ENCODE peak calls at places on chromosomes 12 and 14, in nine cellular contexts. F is heart right ventricle, Y is lower leg skin, Q is transverse colon, R is epithelial cell of esophagus, K is stomach, I is foreskin fibroblast, H is fibroblast of mammary gland, L is cardiac muscle cell. N is an unnamed sample.

GRCh38 chr14:98748966-98749365 is 523.0 kb downstream of the BCL11B start:
- DNase-seq in F (no peak), Y (no peak), Q (no peak), R (no peak), K (no peak), I (no peak), H (no peak), L (no peak), N (no peak)

GRCh38 chr12:6228535-6229223 is 28.5 kb downstream of the CD9 start:
- DNase-seq in F (no peak), Y (no peak), Q (peak), R (peak), K (no peak), I (peak), H (no peak), L (no peak), N (no peak)

GRCh38 chr14:56821807-56822615 is 11.7 kb upstream of the OTX2 start:
- DNase-seq in F (no peak), Y (no peak), Q (no peak), R (no peak), K (no peak), I (no peak), H (no peak), L (no peak), N (no peak)

GRCh38 chr14:104087981-104088850 is 2.7 kb downstream of the ASPG start:
- DNase-seq in F (no peak), Y (peak), Q (peak), R (no peak), K (peak), I (no peak), H (no peak), L (peak), N (peak)

GRCh38 chr14:34363733-34364134 is 98.3 kb downstream of the SPTSSA start:
- DNase-seq in F (no peak), Y (no peak), Q (no peak), R (peak), K (no peak), I (no peak), H (peak), L (peak), N (no peak)

GRCh38 chr14:81172353-81172752 is 48.4 kb downstream of the GTF2A1 start:
- DNase-seq in F (no peak), Y (no peak), Q (no peak), R (no peak), K (no peak), I (peak), H (peak), L (no peak), N (no peak)

GRCh38 chr12:46908236-46908935 is 82.6 kb upstream of the SLC38A4 start:
- DNase-seq in F (no peak), Y (no peak), Q (peak), R (peak), K (no peak), I (peak), H (peak), L (peak), N (no peak)

GRCh38 chr12:109461049-109461845 is 15.9 kb downstream of the KCTD10 start:
- DNase-seq in F (no peak), Y (no peak), Q (peak), R (no peak), K (no peak), I (peak), H (peak), L (peak), N (peak)

GRCh38 chr14:30375280-30375892 is 183.6 kb upstream of the G2E3 start:
- DNase-seq in F (peak), Y (peak), Q (peak), R (peak), K (peak), I (peak), H (peak), L (peak), N (peak)

GRCh38 chr12:128268348-128268725 is 1.4 kb downstream of the TMEM132C start:
- DNase-seq in F (no peak), Y (no peak), Q (no peak), R (no peak), K (no peak), I (no peak), H (no peak), L (no peak), N (no peak)

GRCh38 chr12:12676605-12677004 is 19.4 kb downstream of the GPR19 start:
- DNase-seq in F (no peak), Y (no peak), Q (no peak), R (no peak), K (no peak), I (no peak), H (no peak), L (no peak), N (no peak)

GRCh38 chr12:112792306-112792705 is 758 bp downstream of the RPH3A start:
- DNase-seq in F (no peak), Y (no peak), Q (no peak), R (no peak), K (no peak), I (no peak), H (no peak), L (no peak), N (no peak)

GRCh38 chr14:75493580-75494130 is 28.6 kb upstream of the BATF start:
- DNase-seq in F (no peak), Y (peak), Q (no peak), R (no peak), K (no peak), I (no peak), H (no peak), L (peak), N (no peak)

GRCh38 chr12:131555866-131556265 is 155.0 kb upstream of the SFSWAP start:
- DNase-seq in F (no peak), Y (no peak), Q (no peak), R (no peak), K (no peak), I (no peak), H (no peak), L (no peak), N (no peak)

GRCh38 chr12:112116232-112117060 is 7.9 kb upstream of the NAA25 start:
- DNase-seq in F (peak), Y (peak), Q (peak), R (peak), K (peak), I (peak), H (no peak), L (peak), N (peak)

GRCh38 chr14:71574976-71575375 is 357.3 kb upstream of the RGS6 start:
- DNase-seq in F (no peak), Y (no peak), Q (no peak), R (peak), K (no peak), I (peak), H (peak), L (peak), N (no peak)

GRCh38 chr12:114694436-114695304 is 10.7 kb upstream of the TBX3 start:
- DNase-seq in F (no peak), Y (no peak), Q (no peak), R (peak), K (no peak), I (no peak), H (no peak), L (no peak), N (no peak)

GRCh38 chr14:36915089-36915488 is 253.4 kb downstream of the PAX9 start:
- DNase-seq in F (no peak), Y (no peak), Q (no peak), R (peak), K (no peak), I (no peak), H (no peak), L (no peak), N (no peak)

GRCh38 chr14:53571589-53571988 is 385.0 kb downstream of the BMP4 start:
- DNase-seq in F (no peak), Y (no peak), Q (no peak), R (no peak), K (no peak), I (no peak), H (no peak), L (no peak), N (no peak)

GRCh38 chr14:30995674-30996073 is 29.8 kb upstream of the AP4S1 start:
- DNase-seq in F (no peak), Y (no peak), Q (no peak), R (no peak), K (no peak), I (no peak), H (no peak), L (no peak), N (no peak)

GRCh38 chr12:121404734-121405133 is 4.8 kb downstream of the RNF34 start:
- DNase-seq in F (no peak), Y (no peak), Q (no peak), R (peak), K (peak), I (no peak), H (no peak), L (peak), N (no peak)

GRCh38 chr14:68245146-68246073 is 425.8 kb downstream of the RAD51B start:
- DNase-seq in F (no peak), Y (no peak), Q (no peak), R (peak), K (no peak), I (peak), H (peak), L (peak), N (no peak)

GRCh38 chr12:130253866-130254265 is 83.8 kb upstream of the PIWIL1 start:
- DNase-seq in F (no peak), Y (no peak), Q (no peak), R (no peak), K (no peak), I (no peak), H (no peak), L (no peak), N (no peak)

GRCh38 chr12:118359541-118359915 is 13.2 kb downstream of the TAOK3 start:
- DNase-seq in F (no peak), Y (no peak), Q (peak), R (no peak), K (no peak), I (no peak), H (no peak), L (no peak), N (no peak)

GRCh38 chr14:76918176-76918750 is 92.1 kb downstream of the LRRC74A start:
- DNase-seq in F (peak), Y (peak), Q (peak), R (no peak), K (peak), I (peak), H (peak), L (peak), N (peak)

GRCh38 chr12:130587966-130588365 is 128.1 kb downstream of the RIMBP2 start:
- DNase-seq in F (no peak), Y (peak), Q (no peak), R (no peak), K (no peak), I (no peak), H (no peak), L (no peak), N (no peak)

GRCh38 chr14:72532686-72533454 is 361.0 kb downstream of the DPF3 start:
- DNase-seq in F (no peak), Y (no peak), Q (no peak), R (no peak), K (no peak), I (no peak), H (no peak), L (no peak), N (no peak)

GRCh38 chr12:115273446-115273845 is 589.5 kb upstream of the TBX3 start:
- DNase-seq in F (no peak), Y (no peak), Q (no peak), R (no peak), K (no peak), I (no peak), H (no peak), L (no peak), N (no peak)

GRCh38 chr12:51318846-51319570 is 5.0 kb downstream of the BIN2 start:
- DNase-seq in F (no peak), Y (no peak), Q (peak), R (peak), K (no peak), I (peak), H (no peak), L (peak), N (no peak)

GRCh38 chr12:100797786-100798580 is 3.4 kb downstream of the ANO4 start:
- DNase-seq in F (no peak), Y (no peak), Q (no peak), R (no peak), K (no peak), I (no peak), H (no peak), L (no peak), N (no peak)

GRCh38 chr12:11773889-11774677 is 124.6 kb downstream of the ETV6 start:
- DNase-seq in F (no peak), Y (no peak), Q (no peak), R (no peak), K (no peak), I (no peak), H (no peak), L (no peak), N (no peak)

GRCh38 chr14:102799684-102800562 is 22.7 kb downstream of the TRAF3 start:
- DNase-seq in F (no peak), Y (no peak), Q (no peak), R (no peak), K (no peak), I (peak), H (peak), L (peak), N (no peak)

GRCh38 chr14:102805941-102806340 is 28.7 kb downstream of the TRAF3 start:
- DNase-seq in F (no peak), Y (no peak), Q (no peak), R (no peak), K (no peak), I (no peak), H (no peak), L (no peak), N (no peak)

GRCh38 chr14:102805454-102805891 is 28.2 kb downstream of the TRAF3 start:
- DNase-seq in F (no peak), Y (no peak), Q (peak), R (peak), K (no peak), I (peak), H (peak), L (peak), N (no peak)

GRCh38 chr14:102804858-102805257 is 27.6 kb downstream of the TRAF3 start:
- DNase-seq in F (no peak), Y (no peak), Q (no peak), R (no peak), K (no peak), I (no peak), H (no peak), L (no peak), N (no peak)

DNA sequence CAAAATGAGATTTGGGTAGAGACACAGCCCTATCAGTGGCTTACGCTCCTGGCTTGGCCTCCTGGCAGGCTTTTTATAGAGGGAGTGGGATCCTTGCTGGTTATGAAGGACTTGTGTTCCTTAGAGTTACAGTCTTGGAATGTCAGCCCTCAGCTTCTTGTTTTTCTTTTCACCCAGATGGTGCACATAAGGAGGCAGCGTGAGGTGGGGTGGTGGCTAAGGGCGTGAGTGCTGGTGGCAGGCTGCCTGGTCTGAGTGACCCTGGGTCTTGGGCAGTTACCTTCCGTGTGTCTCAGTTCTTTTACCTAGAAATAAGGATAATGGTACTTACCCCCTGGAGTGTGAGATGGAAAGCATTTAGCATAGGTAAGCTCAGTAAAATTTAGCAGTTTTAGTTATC is 25.9 kb downstream of the TRAF3 start:
- DNase-seq in F (no peak), Y (no peak), Q (no peak), R (no peak), K (no peak), I (peak), H (no peak), L (no peak), N (no peak)
- TF ChIP-seq CTCF in F (no peak), Y (no peak), Q (no peak), R (no peak), K (no peak), I (no peak), H (no peak), L (no peak), N (no peak)

GRCh38 chr14:58901826-58902225 is 264.1 kb downstream of the DACT1 start:
- DNase-seq in F (no peak), Y (no peak), Q (no peak), R (no peak), K (no peak), I (no peak), H (no peak), L (peak), N (no peak)

GRCh38 chr14:58898655-58899316 is 261.0 kb downstream of the DACT1 start:
- DNase-seq in F (no peak), Y (no peak), Q (no peak), R (peak), K (no peak), I (peak), H (peak), L (peak), N (no peak)

GRCh38 chr14:58899317-58899713 is 261.6 kb downstream of the DACT1 start:
- DNase-seq in F (no peak), Y (no peak), Q (no peak), R (peak), K (no peak), I (peak), H (peak), L (peak), N (no peak)

GRCh38 chr14:58907803-58908202 is 270.0 kb downstream of the DACT1 start:
- DNase-seq in F (no peak), Y (no peak), Q (no peak), R (no peak), K (no peak), I (no peak), H (no peak), L (no peak), N (no peak)

GRCh38 chr14:58904771-58905170 is 267.0 kb downstream of the DACT1 start:
- DNase-seq in F (no peak), Y (no peak), Q (no peak), R (no peak), K (no peak), I (peak), H (no peak), L (peak), N (no peak)
- TF ChIP-seq CTCF in F (no peak), Y (no peak), Q (no peak), R (no peak), K (no peak), I (no peak), H (no peak), L (no peak), N (no peak)

GRCh38 chr12:26680724-26681455 is 152.1 kb downstream of the ITPR2 start:
- DNase-seq in F (no peak), Y (no peak), Q (no peak), R (peak), K (no peak), I (peak), H (peak), L (peak), N (no peak)
- TF ChIP-seq CTCF in F (no peak), Y (no peak), Q (no peak), R (no peak), K (no peak), I (no peak), H (no peak), L (no peak), N (no peak)

DNA sequence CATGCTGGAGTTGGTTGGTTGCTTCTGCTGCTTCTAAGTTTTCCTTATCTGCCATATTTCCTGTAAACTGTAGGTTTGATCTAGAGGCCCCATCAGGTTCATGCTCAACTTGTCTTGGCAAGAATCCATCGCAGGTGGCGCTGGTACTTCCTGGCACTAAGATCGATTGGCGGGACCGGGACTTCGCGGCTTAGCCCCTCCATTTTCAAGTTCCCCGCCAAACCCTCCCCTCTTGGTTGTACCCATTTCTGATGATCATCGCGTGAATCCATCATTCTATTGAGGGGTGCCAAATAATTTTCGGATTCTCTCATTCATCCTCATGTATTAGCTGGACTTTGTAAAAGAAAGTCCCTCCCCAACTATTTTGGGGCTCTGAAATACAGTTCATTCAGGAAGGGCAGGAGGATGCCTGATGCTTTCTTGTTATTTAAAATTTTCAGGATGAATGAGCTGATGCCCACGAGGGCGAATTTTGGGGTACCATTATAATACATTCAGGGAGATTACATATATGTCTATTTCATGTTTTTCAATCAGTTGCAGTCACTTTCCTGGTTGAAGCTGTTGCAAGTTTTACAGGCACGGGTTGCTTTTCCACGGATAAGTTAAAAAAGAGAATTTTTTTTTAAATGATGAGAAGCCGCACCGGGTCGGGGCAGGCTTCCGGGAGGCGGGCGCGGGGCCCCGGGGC is 424 bp upstream of the BRI3BP start:
- DNase-seq in F (no peak), Y (no peak), Q (peak), R (peak), K (peak), I (peak), H (peak), L (peak), N (peak)
- TF ChIP-seq CTCF in F (no peak), Y (no peak), Q (peak), R (peak), K (peak), I (no peak), H (peak), L (peak), N (peak)

DNA sequence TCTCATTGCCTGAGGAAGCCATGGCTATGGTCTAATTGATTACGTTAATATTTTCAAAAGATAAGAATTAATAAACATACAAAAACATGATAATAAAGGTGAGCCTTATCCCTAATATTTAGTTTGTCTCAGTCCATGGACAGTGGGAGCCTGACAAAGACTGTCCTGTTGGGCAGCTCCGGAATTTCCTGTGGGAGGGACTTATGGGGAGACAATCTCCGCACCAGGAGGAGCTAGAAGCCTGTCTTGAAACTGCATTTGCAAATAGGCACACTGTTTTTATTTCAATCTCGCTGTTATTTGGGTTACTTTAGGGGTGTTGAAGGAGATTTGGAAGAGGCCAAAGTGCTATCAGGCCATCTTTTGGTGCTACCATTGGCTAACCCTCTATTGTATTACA is 50.8 kb upstream of the ZDHHC17 start:
- DNase-seq in F (no peak), Y (no peak), Q (no peak), R (peak), K (no peak), I (no peak), H (no peak), L (peak), N (no peak)
- TF ChIP-seq CTCF in F (no peak), Y (no peak), Q (no peak), R (no peak), K (no peak), I (no peak), H (no peak), L (peak), N (no peak)

N was measured in right lobe of liver.